ENCODE peak calls at places on chromosomes 3 and 15, in ten cellular contexts. H is ovary, T is sigmoid colon, G is K562, R is A549, I is suprapubic skin, B is HepG2, D is stomach, M is GM12878, U is upper lobe of left lung. Q is an unnamed sample. For H3K9me3, the result is how much of the 10 kb centered on the place peaks cover.

GRCh38 chr3:175065492-175065891 is 206.4 kb downstream of the NAALADL2 start:
- DNase-seq in I (no peak), T (no peak), R (no peak), H (no peak), B (no peak), D (no peak), G (no peak), M (no peak), U (no peak), Q (no peak)

GRCh38 chr3:46027736-46028397 is 584 bp upstream of the XCR1 start:
- DNase-seq in B (no peak), M (no peak), U (no peak), G (no peak), I (no peak), H (no peak), D (no peak), R (no peak), T (no peak), Q (no peak)

GRCh38 chr3:142916611-142917010 is 27.7 kb upstream of the PCOLCE2 start:
- DNase-seq in U (no peak), I (no peak), H (no peak), T (no peak), M (no peak), R (no peak), D (no peak), G (no peak), B (no peak), Q (no peak)

GRCh38 chr15:38514601-38515000 is 50.0 kb downstream of the RASGRP1 start:
- DNase-seq in I (no peak), R (no peak), M (peak), U (no peak), G (no peak), T (no peak), D (no peak), H (no peak), B (no peak), Q (no peak)

GRCh38 chr3:17420668-17421067 is 321.8 kb downstream of the TBC1D5 start:
- DNase-seq in D (no peak), H (no peak), I (no peak), T (no peak), R (no peak), M (no peak), U (no peak), G (no peak), B (peak), Q (no peak)

GRCh38 chr3:108602249-108602934 is 12.9 kb downstream of the DZIP3 start:
- DNase-seq in M (no peak), I (no peak), U (no peak), T (no peak), B (no peak), H (no peak), D (no peak), G (no peak), R (no peak), Q (no peak)

GRCh38 chr3:185152433-185153169 is at the start of gene C3orf70:
- DNase-seq in I (no peak), U (peak), H (peak), D (peak), M (no peak), R (peak), G (peak), B (no peak), T (peak), Q (peak)

GRCh38 chr3:54565956-54566355 is 361.9 kb downstream of the LRTM1 start:
- DNase-seq in I (no peak), U (no peak), T (no peak), G (no peak), R (no peak), H (no peak), M (no peak), D (no peak), B (no peak), Q (no peak)

GRCh38 chr3:4411236-4411635 is 55.8 kb downstream of the SUMF1 start:
- DNase-seq in R (no peak), T (no peak), D (no peak), I (no peak), H (no peak), G (no peak), M (no peak), U (no peak), B (peak), Q (no peak)

GRCh38 chr3:11035757-11036505 is 43.4 kb downstream of the SLC6A1 start:
- DNase-seq in D (no peak), M (no peak), H (no peak), G (no peak), R (no peak), B (no peak), U (no peak), I (no peak), T (no peak), Q (no peak)

GRCh38 chr15:66615175-66615495 is 49.3 kb upstream of the LCTL start:
- DNase-seq in D (no peak), T (no peak), I (no peak), R (no peak), G (no peak), M (no peak), B (no peak), U (no peak), H (no peak), Q (no peak)

DNA sequence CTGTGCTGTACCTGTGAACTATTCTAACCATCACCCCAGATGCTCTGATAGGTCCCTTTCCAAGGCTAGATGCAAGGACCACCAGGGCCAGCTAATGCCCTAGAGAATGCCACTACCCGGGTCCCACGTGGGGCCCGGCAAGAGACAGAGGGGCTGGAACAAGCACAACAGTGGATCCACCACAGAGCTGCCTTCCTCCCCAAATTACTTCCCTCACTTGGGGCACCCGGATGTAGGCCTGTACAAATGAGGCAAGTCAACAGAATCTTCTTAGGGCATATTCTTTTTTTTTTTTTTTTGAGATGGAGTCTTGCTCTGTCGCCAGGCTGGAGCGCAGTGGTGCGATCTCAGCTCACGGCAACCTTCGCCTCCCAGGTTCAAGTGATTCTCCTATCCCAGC is 267.1 kb downstream of the FOXP1 start:
- DNase-seq in I (no peak), U (peak), T (no peak), H (no peak), R (no peak), G (no peak), B (no peak), M (no peak), D (no peak), Q (no peak)
- H3K27ac ChIP-seq in I (no peak), U (peak), T (peak), H (no peak), R (no peak), G (no peak), B (no peak), M (no peak), D (no peak), Q (no peak)

GRCh38 chr3:128922804-128923459 is 43.5 kb downstream of the ACAD9 start:
- DNase-seq in D (no peak), U (no peak), M (no peak), I (peak), R (no peak), B (no peak), T (no peak), G (no peak), H (no peak), Q (no peak)
- H3K9me3 ChIP-seq in D (under half), U (under half), M (under half), I (under half), R (under half), B (under half), T (under half), G (under half), H (under half), Q (under half)

GRCh38 chr15:54099010-54099409 is 120.8 kb downstream of the UNC13C start:
- DNase-seq in G (no peak), R (no peak), U (no peak), B (no peak), D (no peak), H (no peak), T (no peak), M (no peak), I (no peak), Q (no peak)
- TF ChIP-seq EP300 in G (no peak), R (no peak), U (no peak), B (no peak), D (no peak), H (no peak), T (no peak), M (no peak), I (no peak), Q (no peak)

GRCh38 chr3:129857899-129858298 is 35.6 kb downstream of the TMCC1 start:
- DNase-seq in B (peak), U (no peak), M (no peak), D (no peak), R (no peak), I (no peak), H (no peak), T (no peak), G (no peak), Q (no peak)

GRCh38 chr3:129859272-129859671 is 34.2 kb downstream of the TMCC1 start:
- DNase-seq in H (no peak), T (no peak), R (no peak), U (no peak), G (no peak), M (no peak), B (no peak), D (no peak), I (no peak), Q (no peak)

GRCh38 chr3:129854460-129854859 is 39.1 kb downstream of the TMCC1 start:
- DNase-seq in B (no peak), T (no peak), I (no peak), H (no peak), D (no peak), M (no peak), R (no peak), G (no peak), U (no peak), Q (no peak)

DNA sequence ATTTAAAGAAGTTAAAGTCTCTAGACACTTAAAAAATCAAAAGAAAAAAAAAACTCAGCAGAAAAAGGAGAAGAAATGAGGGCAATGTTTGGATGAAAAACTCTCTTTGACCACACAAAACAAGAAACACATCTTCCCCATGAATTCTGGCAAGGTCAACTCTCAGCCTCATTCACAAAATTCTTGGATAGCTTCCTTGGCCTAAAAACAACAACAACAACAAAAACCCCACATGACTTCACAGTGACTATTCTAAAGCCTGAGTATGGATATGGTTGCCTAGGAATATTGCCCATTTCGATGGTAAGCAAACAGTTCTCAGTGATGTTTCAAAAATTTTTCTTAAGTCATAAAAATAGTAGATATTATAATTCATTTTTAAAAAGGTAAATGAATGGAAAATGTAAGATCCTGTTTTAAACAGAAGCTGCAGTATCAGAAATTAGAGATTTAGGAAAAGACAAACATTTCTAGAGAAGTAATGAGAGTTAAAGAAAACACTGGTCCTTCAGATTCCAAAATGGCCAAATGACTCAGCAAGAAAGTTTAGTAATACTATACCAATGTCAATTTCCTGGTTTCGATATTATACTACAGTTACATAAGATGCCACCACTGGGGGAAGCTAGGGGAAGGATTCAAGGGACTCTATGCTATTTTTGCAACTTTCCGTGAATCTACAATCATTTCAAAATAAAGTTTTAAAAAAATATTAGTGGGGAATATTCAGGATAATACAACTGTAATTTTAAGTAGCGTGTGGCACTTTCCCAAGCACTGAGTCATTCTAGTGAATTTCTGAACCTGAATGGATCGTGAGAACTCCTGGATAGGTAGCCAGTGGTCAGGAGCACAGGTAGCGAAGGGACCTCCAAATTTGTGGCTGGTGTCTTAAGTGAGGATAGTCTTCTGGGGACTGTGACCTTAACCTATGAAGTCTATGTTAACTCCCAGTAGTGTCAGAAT is 37.8 kb downstream of the TMCC1 start:
- DNase-seq in U (no peak), H (peak), B (no peak), M (no peak), T (no peak), G (no peak), I (no peak), D (no peak), R (peak), Q (no peak)
- H3K27ac ChIP-seq in U (peak), H (peak), B (no peak), M (peak), T (no peak), G (peak), I (no peak), D (no peak), R (peak), Q (peak)

GRCh38 chr15:25242166-25242879 is 196.5 kb downstream of the UBE3A start:
- DNase-seq in B (no peak), T (peak), U (no peak), H (no peak), G (no peak), M (no peak), I (peak), R (no peak), D (no peak), Q (peak)

GRCh38 chr15:25244731-25245585 is 193.9 kb downstream of the UBE3A start:
- DNase-seq in U (no peak), I (peak), R (no peak), G (no peak), M (no peak), B (no peak), H (peak), T (no peak), D (peak), Q (no peak)

GRCh38 chr15:25245801-25246622 is 192.8 kb downstream of the UBE3A start:
- DNase-seq in U (no peak), H (peak), G (no peak), B (no peak), M (no peak), D (no peak), T (peak), I (peak), R (no peak), Q (no peak)

GRCh38 chr15:25242957-25243799 is 195.6 kb downstream of the UBE3A start:
- DNase-seq in G (no peak), H (peak), R (no peak), T (peak), B (no peak), M (no peak), U (no peak), D (peak), I (peak), Q (peak)

DNA sequence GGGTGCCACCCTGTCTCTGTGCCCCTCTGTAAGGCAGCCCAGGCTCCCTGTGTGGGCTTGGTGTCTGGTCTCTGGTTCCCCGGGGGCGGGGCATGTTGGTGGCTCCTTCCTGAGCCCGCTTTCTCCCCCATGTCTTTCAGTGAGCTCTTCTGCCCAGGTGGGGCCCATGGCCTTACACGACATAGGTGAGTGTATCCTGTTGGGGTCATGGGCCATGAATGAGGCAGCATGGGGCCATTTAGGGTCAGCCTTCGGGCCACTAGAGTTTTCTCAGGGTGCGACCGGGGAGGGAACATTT is 195.1 kb downstream of the UBE3A start:
- DNase-seq in H (peak), U (no peak), R (no peak), G (no peak), T (no peak), I (peak), D (no peak), M (no peak), B (no peak), Q (no peak)
- H3K9me3 ChIP-seq in H (under half), U (under half), R (under half), G (under half), T (under half), I (under half), D (half or more), M (under half), B (half or more), Q (under half)

GRCh38 chr3:153596402-153596801 is 434.4 kb downstream of the RAP2B start:
- DNase-seq in D (no peak), T (no peak), G (no peak), M (no peak), I (no peak), H (no peak), B (no peak), R (no peak), U (no peak), Q (no peak)

GRCh38 chr3:153602801-153603200 is 440.8 kb downstream of the RAP2B start:
- DNase-seq in I (no peak), R (no peak), H (no peak), T (no peak), B (no peak), G (no peak), D (no peak), U (no peak), M (no peak), Q (no peak)

GRCh38 chr3:153599685-153600084 is 437.7 kb downstream of the RAP2B start:
- DNase-seq in M (no peak), G (no peak), B (peak), R (no peak), D (peak), U (no peak), T (no peak), H (no peak), I (no peak), Q (no peak)

DNA sequence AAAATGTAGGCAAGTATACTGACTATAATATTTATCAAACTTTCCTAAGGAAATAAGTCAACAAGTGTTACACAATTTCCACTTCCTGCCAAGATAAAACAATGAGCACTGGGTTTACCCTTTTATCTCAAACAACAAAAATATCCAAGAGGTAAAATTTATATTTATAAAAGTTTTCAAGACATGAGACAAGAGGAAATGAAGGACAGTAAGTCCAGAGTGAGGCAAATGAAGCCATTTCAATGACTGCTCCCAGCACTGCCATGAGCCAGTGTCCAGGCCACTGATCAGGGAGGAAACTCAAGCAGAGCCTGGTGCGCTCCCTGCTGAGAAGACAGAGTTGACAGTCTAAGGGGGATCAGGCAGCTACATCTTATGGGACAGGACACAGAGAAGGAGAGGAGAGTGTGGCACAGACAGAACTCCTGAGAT is 439.4 kb downstream of the RAP2B start:
- DNase-seq in U (no peak), I (no peak), T (no peak), R (no peak), D (no peak), M (no peak), H (no peak), B (no peak), G (no peak), Q (no peak)
- TF ChIP-seq EP300 in U (no peak), I (no peak), T (no peak), R (no peak), D (no peak), M (no peak), H (no peak), B (no peak), G (no peak), Q (no peak)

Q was measured in tibial nerve.